ENCODE peak calls at places on chromosomes 3 and 15, in six cellular contexts. G is caudate nucleus, K is neural crest cell, D is BE2C, X is pons, P is germinal center. T is an unnamed sample.

GRCh38 chr3:11459147-11459837 is 184.4 kb downstream of the VGLL4 start:
- DNase-seq in G (no peak), K (no peak), D (no peak), X (peak; percentile 64), P (no peak), T (no peak)

GRCh38 chr3:30657914-30658313 is 51.5 kb downstream of the TGFBR2 start:
- DNase-seq in G (no peak), K (no peak), D (no peak), X (no peak), P (no peak), T (no peak)

GRCh38 chr3:47989981-47990440 is 26.2 kb downstream of the MAP4 start:
- DNase-seq in G (peak; percentile 79), K (peak; percentile 63), D (peak; percentile 66), X (peak; percentile 93), P (peak; percentile 60), T (peak; percentile 67)

GRCh38 chr15:77839970-77840609 is 207.4 kb upstream of the LINGO1 start:
- DNase-seq in G (no peak), K (no peak), D (no peak), X (no peak), P (no peak), T (no peak)

GRCh38 chr15:68791431-68792283 is 29.0 kb downstream of the ANP32A start:
- DNase-seq in G (no peak), K (no peak), D (no peak), X (no peak), P (peak; percentile 37), T (no peak)

GRCh38 chr15:89399390-89400120 is 64.9 kb upstream of the POLG start:
- DNase-seq in G (peak; percentile 22), K (peak; percentile 48), D (peak; percentile 82), X (peak; percentile 48), P (peak; percentile 68), T (peak; percentile 76)

GRCh38 chr3:50611464-50612233 is at the start of gene CISH:
- DNase-seq in G (peak; percentile 84), K (peak; percentile 95), D (peak; percentile 92), X (peak; percentile 75), P (peak; percentile 87), T (peak; percentile 92)

GRCh38 chr3:98966862-98967554 is 65.5 kb upstream of the DCBLD2 start:
- DNase-seq in G (no peak), K (no peak), D (no peak), X (no peak), P (no peak), T (no peak)

GRCh38 chr3:8769088-8769822 is at the start of gene OXTR:
- DNase-seq in G (peak; percentile 62), K (peak; percentile 79), D (peak; percentile 65), X (peak; percentile 66), P (peak; percentile 82), T (peak; percentile 91)

T was measured in glutamatergic neuron.